ENCODE peak calls at places on chromosome 17, in four cellular contexts. S is omental fat pad, E is mucosa of descending colon, X is body of pancreas. F is an unnamed sample.

GRCh38 chr17:82282239-82283207 is 9.0 kb upstream of the CSNK1D start:
- DNase-seq in X (no peak), E (peak), S (no peak), F (no peak)

GRCh38 chr17:703081-703875 is 11.4 kb downstream of the VPS53 start:
- DNase-seq in S (no peak), X (no peak), E (no peak), F (no peak)

GRCh38 chr17:69773081-69773480 is 301.9 kb upstream of the KCNJ16 start:
- DNase-seq in E (no peak), S (no peak), X (no peak), F (no peak)

GRCh38 chr17:33218657-33219298 is 74.3 kb downstream of the ASIC2 start:
- DNase-seq in E (no peak), S (no peak), X (no peak), F (no peak)

GRCh38 chr17:8479431-8479947 is 43.8 kb downstream of the NDEL1 start:
- DNase-seq in S (no peak), X (no peak), E (no peak), F (no peak)

GRCh38 chr17:82791532-82791931 is 39.7 kb downstream of the TBCD start:
- DNase-seq in X (no peak), S (no peak), E (no peak), F (no peak)

GRCh38 chr17:27653572-27653971 is 22.6 kb downstream of the LGALS9 start:
- DNase-seq in S (no peak), X (no peak), E (no peak), F (no peak)

GRCh38 chr17:4130715-4131114 is 12.1 kb downstream of the ZZEF1 start:
- DNase-seq in E (no peak), X (no peak), S (no peak), F (no peak)

GRCh38 chr17:80005360-80006338 is 30.0 kb downstream of the TBC1D16 start:
- DNase-seq in X (peak), E (peak), S (no peak), F (peak)

GRCh38 chr17:67594115-67594878 is 123.4 kb upstream of the NOL11 start:
- DNase-seq in E (no peak), S (no peak), X (peak), F (no peak)

GRCh38 chr17:27920569-27920968 is 27.4 kb upstream of the LYRM9 start:
- DNase-seq in X (no peak), S (no peak), E (no peak), F (no peak)

GRCh38 chr17:33090806-33091205 is 99.2 kb downstream of the SPACA3 start:
- DNase-seq in E (no peak), S (no peak), X (no peak), F (no peak)

GRCh38 chr17:77148959-77149510 is 8.3 kb downstream of the SEC14L1 start:
- DNase-seq in X (no peak), E (no peak), S (no peak), F (no peak)

GRCh38 chr17:50151937-50152547 is 1.6 kb upstream of the PPP1R9B start:
- DNase-seq in E (peak), S (peak), X (peak), F (peak)

GRCh38 chr17:78952706-78953105 is 27.0 kb downstream of the LGALS3BP start:
- DNase-seq in E (no peak), X (no peak), S (no peak), F (no peak)

GRCh38 chr17:78953356-78954350 is 26.1 kb downstream of the LGALS3BP start:
- DNase-seq in E (no peak), S (no peak), X (no peak), F (no peak)

GRCh38 chr17:78951967-78952551 is 26.9 kb upstream of the TIMP2 start:
- DNase-seq in E (no peak), X (no peak), S (no peak), F (no peak)

GRCh38 chr17:78947235-78948153 is 22.3 kb upstream of the TIMP2 start:
- DNase-seq in S (no peak), E (no peak), X (peak), F (no peak)

DNA sequence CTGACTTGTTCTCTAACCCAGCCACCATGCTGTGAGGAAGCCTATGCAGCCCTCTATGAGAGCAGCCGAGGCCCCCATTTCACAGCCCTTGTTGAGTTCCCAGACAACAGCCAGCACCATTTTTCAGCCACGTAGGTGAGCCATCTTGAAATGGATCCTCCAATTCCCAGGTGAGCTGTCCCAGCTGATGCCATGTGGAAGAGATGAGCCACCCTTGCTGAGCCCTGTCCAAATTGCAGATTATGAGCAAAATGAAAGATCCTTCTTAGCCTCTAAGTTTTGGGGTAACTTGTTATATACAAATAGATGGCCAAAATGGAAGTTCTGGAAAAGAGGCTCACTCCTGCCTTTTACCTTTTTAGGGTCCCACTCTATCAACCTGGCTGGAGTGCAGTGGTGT is 25.7 kb upstream of the TIMP2 start:
- DNase-seq in S (no peak), X (no peak), E (no peak), F (no peak)
- TF ChIP-seq CTCF in S (no peak), X (no peak), E (no peak), F (no peak)

DNA sequence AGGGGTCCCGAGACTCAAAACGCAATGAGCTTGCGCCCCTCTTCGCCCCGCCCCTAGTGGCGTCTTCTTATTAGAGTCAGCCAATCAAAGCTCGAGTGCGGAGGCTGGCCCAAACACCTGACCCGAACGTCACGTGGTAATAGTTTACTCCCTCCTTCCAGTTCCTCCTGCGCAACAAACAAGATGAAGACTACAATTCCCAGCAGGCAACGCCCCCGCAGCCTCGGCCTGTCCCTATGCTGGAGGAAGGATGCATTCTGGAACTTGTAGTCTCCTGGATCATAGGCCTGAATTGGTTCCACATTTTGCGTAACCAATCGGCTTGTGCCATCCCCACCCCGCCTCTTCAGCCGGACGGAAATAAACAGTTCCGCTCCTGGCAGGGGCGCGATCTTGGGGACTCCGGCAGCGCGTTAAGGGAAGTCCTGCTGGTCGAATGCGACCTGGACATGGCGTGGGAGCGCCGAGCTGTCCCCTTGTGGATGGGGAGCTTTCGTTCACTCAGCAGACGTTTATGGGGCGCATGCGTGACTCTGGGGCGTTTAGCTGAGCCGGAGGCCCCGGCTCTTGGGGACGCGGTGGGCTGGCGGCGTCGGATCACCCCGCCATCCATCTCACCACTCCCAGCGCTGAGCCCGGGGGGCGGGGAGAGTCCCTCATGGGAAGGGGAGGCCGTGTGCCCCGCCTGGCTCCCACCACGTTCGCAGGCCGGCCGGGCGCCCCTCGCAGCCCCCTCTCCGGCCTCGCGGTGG is at the start of gene WBP2:
- DNase-seq in X (peak), S (peak), E (peak), F (peak)
- TF ChIP-seq CTCF in X (no peak), S (no peak), E (peak), F (peak)

DNA sequence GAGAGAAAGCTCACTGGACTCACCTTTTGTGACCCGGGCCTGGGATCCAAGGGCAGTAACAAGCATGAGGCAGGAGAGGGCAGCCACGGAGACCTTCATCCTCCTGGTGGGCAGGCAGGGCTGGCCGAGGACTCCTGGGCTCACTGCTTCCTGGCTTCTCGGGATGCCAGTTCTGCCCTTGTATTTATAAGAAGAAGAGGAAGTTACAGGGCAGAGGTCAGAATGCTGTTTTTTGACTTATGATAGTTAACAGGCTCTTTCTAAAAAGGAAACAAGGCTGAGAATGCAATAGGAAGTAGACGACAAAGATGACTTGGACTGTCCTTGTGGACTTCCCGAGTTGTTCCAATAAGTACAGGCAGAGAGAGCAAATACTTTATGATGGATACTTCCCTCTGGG is at the start of gene CCL23:
- DNase-seq in E (no peak), S (no peak), X (no peak), F (no peak)
- TF ChIP-seq CTCF in E (no peak), S (no peak), X (no peak), F (no peak)

GRCh38 chr17:2215616-2216364 is 87.8 kb downstream of the SMG6 start:
- DNase-seq in E (peak), S (no peak), X (peak), F (no peak)
- TF ChIP-seq CTCF in E (no peak), S (no peak), X (no peak), F (no peak)

GRCh38 chr17:72388765-72389473 is 268.1 kb downstream of the SOX9 start:
- DNase-seq in X (no peak), S (no peak), E (no peak), F (no peak)
- TF ChIP-seq CTCF in X (no peak), S (no peak), E (no peak), F (peak)

GRCh38 chr17:30824356-30825145 is at the start of gene CRLF3:
- DNase-seq in E (peak), X (peak), S (peak), F (peak)
- TF ChIP-seq CTCF in E (peak), X (peak), S (no peak), F (peak)

GRCh38 chr17:29295420-29295819 is 1.5 kb upstream of the NUFIP2 start:
- DNase-seq in X (no peak), E (no peak), S (no peak), F (no peak)
- TF ChIP-seq CTCF in X (no peak), E (no peak), S (no peak), F (no peak)

DNA sequence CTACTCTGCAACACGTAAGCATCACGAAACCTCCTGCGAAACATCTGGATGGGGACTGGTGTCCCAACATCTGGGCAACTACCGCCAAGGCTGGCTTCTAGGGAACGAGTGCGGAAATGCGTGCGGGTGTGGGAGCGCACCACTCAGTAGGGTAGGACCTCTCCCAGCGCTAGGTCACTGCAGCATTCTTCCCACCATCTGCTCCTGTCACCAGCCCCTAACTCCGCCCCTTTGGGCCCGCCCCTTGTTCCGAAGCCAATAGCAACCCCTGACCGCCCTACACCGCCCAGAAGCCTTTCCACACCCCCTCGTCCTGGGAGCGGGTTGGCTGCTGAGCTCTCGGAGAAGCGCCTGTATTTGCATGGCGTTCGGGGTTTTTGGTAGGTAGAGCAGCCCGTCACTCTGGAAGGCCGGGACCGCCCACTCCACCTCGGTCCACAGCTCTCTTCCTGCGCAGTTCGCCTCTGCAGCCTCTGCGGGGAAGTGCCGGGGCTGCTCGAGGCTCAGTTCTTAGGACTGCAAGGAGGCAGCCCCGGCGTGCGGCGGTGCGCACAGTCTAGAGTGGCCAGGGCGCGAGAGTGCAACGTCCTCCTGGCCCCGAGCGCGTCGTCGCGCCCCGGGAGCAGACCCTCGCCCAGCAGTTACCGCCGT is at the start of gene HS3ST3B1:
- DNase-seq in S (peak), E (peak), X (peak), F (peak)
- TF ChIP-seq CTCF in S (no peak), E (no peak), X (no peak), F (no peak)

DNA sequence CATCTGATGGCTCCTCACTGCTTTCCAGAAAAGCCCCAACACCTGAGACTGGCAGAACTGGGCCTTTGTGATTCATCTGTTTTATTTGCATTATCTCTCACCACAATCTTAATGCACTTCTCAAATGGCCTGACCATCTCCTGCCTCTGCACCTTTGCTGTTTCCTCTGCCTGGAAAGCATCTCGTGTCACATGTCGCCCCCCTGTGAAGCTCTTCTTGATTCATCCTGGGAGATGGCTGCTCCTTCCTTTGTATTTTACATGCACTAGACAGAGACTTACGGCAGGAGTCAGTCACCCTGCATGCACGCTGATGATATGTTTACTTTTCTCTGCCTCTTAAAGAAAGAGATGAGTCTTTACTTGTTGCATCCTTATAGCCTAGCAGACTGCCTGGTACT is 30.0 kb downstream of the HNF1B start:
- DNase-seq in S (no peak), E (no peak), X (no peak), F (no peak)
- TF ChIP-seq CTCF in S (no peak), E (no peak), X (no peak), F (no peak)